ENCODE peak calls at places on chromosomes 5 and 9, in five cellular contexts. Z, P, A, E and G are unnamed samples.

GRCh38 chr5:157952374-157952685 is 93.4 kb upstream of the CLINT1 start:
- DNase-seq in Z (no peak), P (no peak), A (no peak), E (no peak), G (no peak)

GRCh38 chr5:82676663-82677062 is 398.5 kb upstream of the RPS23 start:
- DNase-seq in Z (no peak), P (no peak), A (no peak), E (peak), G (no peak)

GRCh38 chr5:131396015-131396414 is 132.2 kb downstream of the CDC42SE2 start:
- DNase-seq in Z (no peak), P (no peak), A (no peak), E (no peak), G (no peak)

GRCh38 chr5:154784856-154785255 is 29.7 kb downstream of the LARP1 start:
- DNase-seq in Z (no peak), P (no peak), A (no peak), E (no peak), G (no peak)

GRCh38 chr9:110895141-110895912 is 142.9 kb downstream of the LPAR1 start:
- DNase-seq in Z (no peak), P (no peak), A (no peak), E (no peak), G (no peak)

GRCh38 chr9:130500340-130500771 is 55.6 kb downstream of the ASS1 start:
- DNase-seq in Z (no peak), P (no peak), A (no peak), E (no peak), G (peak)

GRCh38 chr5:52725781-52726180 is 61.9 kb upstream of the ITGA1 start:
- DNase-seq in Z (no peak), P (no peak), A (no peak), E (no peak), G (no peak)

GRCh38 chr5:1273745-1274144 is 21.1 kb downstream of the TERT start:
- DNase-seq in Z (no peak), P (no peak), A (no peak), E (no peak), G (no peak)

GRCh38 chr5:36599986-36600779 is 6.2 kb upstream of the SLC1A3 start:
- DNase-seq in Z (no peak), P (no peak), A (no peak), E (no peak), G (no peak)

GRCh38 chr5:127858116-127858784 is 155.1 kb downstream of the CCDC192 start:
- DNase-seq in Z (no peak), P (no peak), A (no peak), E (no peak), G (peak)

GRCh38 chr5:56019306-56020272 is 24.8 kb upstream of the IL6ST start:
- DNase-seq in Z (no peak), P (no peak), A (no peak), E (no peak), G (no peak)

GRCh38 chr9:91777437-91777836 is 172.6 kb downstream of the ROR2 start:
- DNase-seq in Z (no peak), P (no peak), A (no peak), E (no peak), G (no peak)

GRCh38 chr9:120899490-120900037 is 22.6 kb upstream of the PHF19 start:
- DNase-seq in Z (no peak), P (no peak), A (peak), E (no peak), G (no peak)

GRCh38 chr5:153135416-153135815 is 355.1 kb upstream of the GRIA1 start:
- DNase-seq in Z (no peak), P (no peak), A (no peak), E (no peak), G (no peak)

GRCh38 chr5:89878140-89878570 is 531.4 kb downstream of the CETN3 start:
- DNase-seq in Z (peak), P (peak), A (no peak), E (no peak), G (no peak)

GRCh38 chr5:172852490-172853354 is 18.7 kb downstream of the ERGIC1 start:
- DNase-seq in Z (peak), P (no peak), A (no peak), E (no peak), G (no peak)

GRCh38 chr5:9046756-9047481 is 499.0 kb downstream of the SEMA5A start:
- DNase-seq in Z (no peak), P (no peak), A (no peak), E (no peak), G (no peak)

GRCh38 chr5:93620487-93621339 is 37.7 kb downstream of the NR2F1 start:
- DNase-seq in Z (peak), P (peak), A (no peak), E (no peak), G (peak)
- TF ChIP-seq ZBTB33 in Z (no peak), P (no peak), A (no peak), E (no peak), G (no peak)

GRCh38 chr9:80932181-80932580 is 757.2 kb downstream of the TLE1 start:
- DNase-seq in Z (no peak), P (no peak), A (no peak), E (no peak), G (no peak)

GRCh38 chr9:80932947-80933346 is 756.4 kb downstream of the TLE1 start:
- DNase-seq in Z (no peak), P (no peak), A (no peak), E (no peak), G (no peak)

GRCh38 chr9:80937646-80938045 is 751.7 kb downstream of the TLE1 start:
- DNase-seq in Z (no peak), P (no peak), A (no peak), E (no peak), G (no peak)
- H2AFZ ChIP-seq in Z (no peak), P (no peak), A (no peak), E (no peak), G (no peak)

DNA sequence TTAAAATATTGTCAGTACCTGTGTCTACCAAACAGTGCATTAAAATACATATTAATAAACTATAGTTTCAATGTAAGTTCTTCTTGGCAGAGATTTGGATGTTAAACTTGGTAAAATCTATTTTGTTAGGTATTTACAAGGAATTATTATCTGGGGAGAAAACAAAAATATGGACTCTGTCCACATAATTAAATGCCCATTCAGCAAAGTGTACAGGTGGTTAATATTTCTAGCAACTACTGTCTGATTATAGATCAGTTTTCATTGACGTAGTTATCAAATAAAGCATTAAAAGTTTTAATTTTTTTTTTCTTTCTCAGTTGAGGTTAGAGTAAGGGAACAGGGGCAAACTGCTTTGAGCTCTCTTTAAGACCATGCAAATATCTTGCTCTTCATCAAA is 88.9 kb downstream of the NNT start:
- DNase-seq in Z (no peak), P (no peak), A (no peak), E (no peak), G (no peak)
- TF ChIP-seq ZBTB33 in Z (no peak), P (no peak), A (no peak), E (no peak), G (no peak)

GRCh38 chr9:104300125-104300524 is 203.9 kb upstream of the OR13F1 start:
- DNase-seq in Z (no peak), P (no peak), A (no peak), E (no peak), G (no peak)
- H2AFZ ChIP-seq in Z (no peak), P (no peak), A (no peak), E (no peak), G (no peak)

DNA sequence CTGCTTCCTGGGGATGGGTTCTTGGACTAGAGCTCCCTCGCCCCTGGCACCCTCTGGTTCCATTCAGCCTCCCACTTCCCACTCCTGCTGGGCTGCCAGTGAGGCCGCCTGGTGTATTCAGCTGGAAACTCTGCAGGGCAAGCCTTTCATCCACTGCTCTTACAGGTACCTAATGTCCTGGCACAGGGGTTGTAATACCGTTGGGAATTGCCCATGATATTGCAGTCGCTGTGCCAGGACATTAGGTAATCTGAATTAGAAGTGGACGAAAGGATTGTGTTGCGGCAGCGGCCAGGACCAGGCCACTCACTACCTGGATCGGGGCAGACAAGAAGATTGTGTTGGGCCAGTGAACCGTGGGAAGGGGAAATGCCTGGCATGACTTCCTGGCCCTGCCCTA is 13.1 kb downstream of the TMOD1 start:
- DNase-seq in Z (no peak), P (no peak), A (no peak), E (no peak), G (no peak)
- TF ChIP-seq ZBTB33 in Z (no peak), P (no peak), A (no peak), E (no peak), G (no peak)

GRCh38 chr5:156534906-156535305 is 207.9 kb downstream of the SGCD start:
- DNase-seq in Z (no peak), P (no peak), A (no peak), E (no peak), G (no peak)

GRCh38 chr5:156529902-156530301 is 202.9 kb downstream of the SGCD start:
- DNase-seq in Z (no peak), P (no peak), A (no peak), E (no peak), G (no peak)

GRCh38 chr5:156532921-156533320 is 206.0 kb downstream of the SGCD start:
- DNase-seq in Z (no peak), P (no peak), A (no peak), E (no peak), G (no peak)

GRCh38 chr5:156528673-156529072 is 201.7 kb downstream of the SGCD start:
- DNase-seq in Z (no peak), P (no peak), A (no peak), E (no peak), G (no peak)

GRCh38 chr5:156534086-156534485 is 207.1 kb downstream of the SGCD start:
- DNase-seq in Z (no peak), P (no peak), A (no peak), E (no peak), G (no peak)
- H2AFZ ChIP-seq in Z (no peak), P (no peak), A (no peak), E (no peak), G (no peak)

GRCh38 chr9:94156549-94157407 is 72.5 kb downstream of the PTPDC1 start:
- DNase-seq in Z (peak), P (no peak), A (no peak), E (no peak), G (no peak)
- TF ChIP-seq ZBTB33 in Z (no peak), P (no peak), A (no peak), E (no peak), G (no peak)

DNA sequence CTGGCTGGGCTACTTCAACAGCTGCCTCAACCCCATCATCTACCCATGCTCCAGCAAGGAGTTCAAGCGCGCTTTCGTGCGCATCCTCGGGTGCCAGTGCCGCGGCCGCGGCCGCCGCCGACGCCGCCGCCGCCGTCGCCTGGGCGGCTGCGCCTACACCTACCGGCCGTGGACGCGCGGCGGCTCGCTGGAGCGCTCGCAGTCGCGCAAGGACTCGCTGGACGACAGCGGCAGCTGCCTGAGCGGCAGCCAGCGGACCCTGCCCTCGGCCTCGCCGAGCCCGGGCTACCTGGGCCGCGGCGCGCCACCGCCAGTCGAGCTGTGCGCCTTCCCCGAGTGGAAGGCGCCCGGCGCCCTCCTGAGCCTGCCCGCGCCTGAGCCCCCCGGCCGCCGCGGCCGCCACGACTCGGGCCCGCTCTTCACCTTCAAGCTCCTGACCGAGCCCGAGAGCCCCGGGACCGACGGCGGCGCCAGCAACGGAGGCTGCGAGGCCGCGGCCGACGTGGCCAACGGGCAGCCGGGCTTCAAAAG is 36.9 kb upstream of the TTC1 start:
- DNase-seq in Z (no peak), P (no peak), A (no peak), E (no peak), G (peak)
- H2AFZ ChIP-seq in Z (no peak), P (no peak), A (no peak), E (no peak), G (peak)